ENCODE peak calls at places on chromosomes 7 and 10, in five cellular contexts. A, V, U, R and X are unnamed samples.

GRCh38 chr10:36704124-36704523 is 421.3 kb upstream of the ANKRD30A start:
- DNase-seq in U (no peak), V (no peak), R (no peak), A (no peak), X (no peak)

GRCh38 chr7:94481246-94481645 is 28.4 kb upstream of the CASD1 start:
- DNase-seq in R (no peak), V (no peak), U (no peak), A (no peak), X (no peak)

GRCh38 chr7:102992509-102992819 is 79.7 kb downstream of the LRRC17 start:
- DNase-seq in V (no peak), U (no peak), R (no peak), A (no peak), X (no peak)

GRCh38 chr7:101537935-101538595 is 91.0 kb downstream of the MYL10 start:
- DNase-seq in A (no peak), R (no peak), U (no peak), V (no peak), X (no peak)

GRCh38 chr10:118732253-118733194 is 22.2 kb downstream of the CACUL1 start:
- DNase-seq in V (no peak), R (no peak), U (no peak), A (no peak), X (no peak)

GRCh38 chr10:69957516-69958231 is 95.0 kb upstream of the MACROH2A2 start:
- DNase-seq in U (no peak), R (no peak), V (no peak), A (no peak), X (no peak)

GRCh38 chr10:119355930-119356329 is 148.6 kb downstream of the GRK5 start:
- DNase-seq in R (no peak), U (peak; percentile 45), V (no peak), A (no peak), X (no peak)

GRCh38 chr7:70738080-70738479 is 393.9 kb upstream of the GALNT17 start:
- DNase-seq in A (no peak), V (no peak), R (no peak), U (peak; percentile 31), X (no peak)

GRCh38 chr7:131424219-131424822 is 96.6 kb downstream of the MKLN1 start:
- DNase-seq in V (no peak), R (no peak), U (peak; percentile 28), A (no peak), X (no peak)